ENCODE peak calls at places on chromosomes 12 and 14, in five cellular contexts. Y is GM23338, M is body of pancreas, V is left ventricle myocardium inferior, G is neuronal stem cell. A is an unnamed sample.

GRCh38 chr12:40226652-40227051 is 1.9 kb downstream of the LRRK2 start:
- DNase-seq in Y (no peak), M (peak), V (no peak), G (no peak), A (no peak)

GRCh38 chr12:104604070-104604994 is 147.6 kb downstream of the CHST11 start:
- DNase-seq in Y (peak), M (peak), V (peak), G (no peak), A (peak)

GRCh38 chr12:31950088-31950487 is 9.1 kb upstream of the RESF1 start:
- DNase-seq in Y (no peak), M (no peak), V (no peak), G (no peak), A (no peak)

GRCh38 chr12:79298511-79298910 is 392.3 kb downstream of the PAWR start:
- DNase-seq in Y (no peak), M (no peak), V (no peak), G (no peak), A (no peak)

GRCh38 chr12:130876297-130876696 is 4.4 kb downstream of the RAN start:
- DNase-seq in Y (no peak), M (no peak), V (no peak), G (no peak), A (no peak)

GRCh38 chr12:30515351-30515750 is 180.3 kb downstream of the IPO8 start:
- DNase-seq in Y (peak), M (no peak), V (no peak), G (peak), A (no peak)

GRCh38 chr14:69441948-69442347 is 42.6 kb upstream of the PLEKHD1 start:
- DNase-seq in Y (no peak), M (no peak), V (no peak), G (no peak), A (peak)

GRCh38 chr12:119363037-119363436 is 28.5 kb downstream of the CCDC60 start:
- DNase-seq in Y (no peak), M (no peak), V (no peak), G (no peak), A (no peak)

GRCh38 chr12:87784350-87784749 is 244.9 kb downstream of the C12orf50 start:
- DNase-seq in Y (no peak), M (no peak), V (no peak), G (no peak), A (no peak)

GRCh38 chr12:23950775-23951391 is 1.4 kb upstream of the SOX5 start:
- DNase-seq in Y (peak), M (peak), V (no peak), G (peak), A (no peak)

GRCh38 chr14:93870377-93870776 is 56.8 kb upstream of the FAM181A start:
- DNase-seq in Y (no peak), M (no peak), V (no peak), G (no peak), A (no peak)

GRCh38 chr14:29710015-29710414 is 217.6 kb downstream of the PRKD1 start:
- DNase-seq in Y (no peak), M (no peak), V (no peak), G (no peak), A (no peak)

GRCh38 chr14:40252817-40253447 is 820.7 kb upstream of the FBXO33 start:
- DNase-seq in Y (peak), M (no peak), V (no peak), G (no peak), A (no peak)

GRCh38 chr14:101132051-101132541 is 228.6 kb upstream of the RTL1 start:
- DNase-seq in Y (no peak), M (no peak), V (no peak), G (no peak), A (no peak)

GRCh38 chr12:45732250-45732649 is 2.7 kb downstream of the ARID2 start:
- DNase-seq in Y (no peak), M (no peak), V (no peak), G (no peak), A (no peak)

GRCh38 chr14:70036665-70037064 is 152.1 kb downstream of the SLC8A3 start:
- DNase-seq in Y (peak), M (no peak), V (no peak), G (peak), A (no peak)

GRCh38 chr14:21384494-21384851 is 654 bp upstream of the SUPT16H start:
- DNase-seq in Y (no peak), M (no peak), V (no peak), G (no peak), A (no peak)

GRCh38 chr12:101322480-101322879 is 42.6 kb downstream of the UTP20 start:
- DNase-seq in Y (no peak), M (no peak), V (no peak), G (no peak), A (no peak)

GRCh38 chr12:51351913-51352532 is 5.5 kb upstream of the CELA1 start:
- DNase-seq in Y (peak), M (peak), V (no peak), G (peak), A (no peak)

GRCh38 chr14:105050551-105050897 is 14.7 kb downstream of the GPR132 start:
- DNase-seq in Y (no peak), M (peak), V (no peak), G (no peak), A (no peak)

GRCh38 chr12:14681640-14682039 is 14.8 kb downstream of the GUCY2C start:
- DNase-seq in Y (no peak), M (no peak), V (no peak), G (no peak), A (no peak)

GRCh38 chr14:58808828-58809227 is 171.1 kb downstream of the DACT1 start:
- DNase-seq in Y (no peak), M (peak), V (no peak), G (no peak), A (no peak)

GRCh38 chr12:87801860-87802720 is 227.1 kb downstream of the C12orf50 start:
- DNase-seq in Y (no peak), M (no peak), V (no peak), G (no peak), A (no peak)

GRCh38 chr12:51082561-51083139 is 746 bp downstream of the CSRNP2 start:
- DNase-seq in Y (peak), M (peak), V (no peak), G (no peak), A (no peak)

GRCh38 chr12:44873898-44874297 is 2.2 kb downstream of the NELL2 start:
- DNase-seq in Y (peak), M (no peak), V (no peak), G (no peak), A (no peak)

A was measured in GM10248.